ENCODE peak calls at places on chromosomes 6 and 20, in nine cellular contexts. D, M, O, S, T, P, J, E and F are unnamed samples.

GRCh38 chr6:30124391-30124790 is 11.5 kb upstream of the TRIM31 start:
- DNase-seq in J (no peak), D (no peak), O (no peak), S (no peak), T (no peak), E (no peak), P (no peak), M (no peak), F (no peak)

GRCh38 chr20:56091635-56092180 is 86.4 kb upstream of the CBLN4 start:
- DNase-seq in P (no peak), S (no peak), O (peak), D (no peak), E (no peak), J (no peak), M (no peak), T (no peak), F (no peak)

GRCh38 chr20:1567392-1568165 is 10.1 kb upstream of the SIRPD start:
- DNase-seq in D (no peak), O (peak), S (no peak), T (no peak), J (no peak), E (no peak), M (no peak), P (peak), F (no peak)

GRCh38 chr6:142518761-142519160 is 217.0 kb downstream of the ADGRG6 start:
- DNase-seq in S (no peak), D (no peak), J (no peak), E (no peak), O (no peak), M (no peak), P (no peak), T (no peak), F (no peak)

GRCh38 chr6:137427670-137428290 is 66.4 kb downstream of the OLIG3 start:
- DNase-seq in E (no peak), O (peak), M (no peak), D (no peak), P (no peak), T (no peak), J (no peak), S (no peak), F (no peak)

GRCh38 chr6:137869781-137870180 is 2.7 kb downstream of the TNFAIP3 start:
- DNase-seq in M (no peak), E (no peak), S (no peak), D (no peak), J (no peak), T (no peak), P (no peak), O (no peak), F (no peak)

GRCh38 chr20:61535536-61535935 is 283.5 kb downstream of the CDH4 start:
- DNase-seq in O (no peak), J (no peak), T (no peak), D (no peak), E (no peak), M (no peak), S (no peak), P (no peak), F (no peak)

GRCh38 chr6:148973809-148974208 is 227.0 kb downstream of the UST start:
- DNase-seq in O (peak), E (no peak), S (no peak), P (peak), T (peak), J (no peak), D (no peak), M (no peak), F (no peak)

GRCh38 chr6:85451586-85452306 is 1.9 kb downstream of the NT5E start:
- DNase-seq in T (no peak), M (no peak), P (no peak), D (no peak), E (no peak), S (no peak), J (no peak), O (no peak), F (no peak)

GRCh38 chr6:90068264-90068663 is 174.0 kb downstream of the GJA10 start:
- DNase-seq in M (peak), D (no peak), T (no peak), E (peak), S (no peak), P (peak), O (peak), J (no peak), F (no peak)

GRCh38 chr6:34981951-34982350 is 92.9 kb downstream of the ANKS1A start:
- DNase-seq in O (no peak), D (no peak), J (no peak), E (no peak), S (peak), T (no peak), P (no peak), M (peak), F (no peak)

GRCh38 chr6:17511084-17511483 is 89.0 kb upstream of the FAM8A1 start:
- DNase-seq in M (peak), P (no peak), J (no peak), D (no peak), O (no peak), S (no peak), T (no peak), E (no peak), F (no peak)

GRCh38 chr6:38603966-38604365 is 35.8 kb downstream of the BTBD9 start:
- DNase-seq in E (no peak), D (no peak), J (no peak), P (no peak), M (no peak), O (no peak), S (no peak), T (no peak), F (no peak)

GRCh38 chr6:43076928-43077809 is 1.1 kb downstream of the PTK7 start:
- DNase-seq in M (no peak), E (no peak), T (no peak), O (no peak), S (no peak), J (no peak), P (no peak), D (peak), F (no peak)

GRCh38 chr6:106927531-106928398 is 46.8 kb downstream of the CD24 start:
- DNase-seq in O (peak), T (peak), P (no peak), J (no peak), E (peak), M (peak), D (peak), S (peak), F (no peak)

GRCh38 chr20:58246346-58246745 is 17.9 kb upstream of the ANKRD60 start:
- DNase-seq in J (no peak), T (peak), D (no peak), P (no peak), S (peak), E (no peak), O (peak), M (no peak), F (no peak)

GRCh38 chr6:138487122-138487604 is 12.1 kb downstream of the NHSL1 start:
- DNase-seq in D (no peak), O (no peak), S (no peak), P (no peak), J (no peak), M (no peak), T (no peak), E (no peak), F (no peak)

GRCh38 chr20:46063652-46064054 is 26.1 kb downstream of the NCOA5 start:
- DNase-seq in T (no peak), E (no peak), O (no peak), P (no peak), S (no peak), J (no peak), D (no peak), M (no peak), F (no peak)

GRCh38 chr6:130965657-130966056 is 97.4 kb downstream of the EPB41L2 start:
- DNase-seq in S (no peak), M (no peak), T (no peak), O (no peak), D (no peak), P (no peak), J (no peak), E (no peak), F (no peak)

GRCh38 chr6:141203902-141204575 is 928.7 kb upstream of the GJE1 start:
- DNase-seq in D (no peak), T (no peak), P (no peak), J (no peak), E (no peak), S (no peak), O (no peak), M (no peak), F (no peak)

GRCh38 chr20:1336699-1337387 is 7.9 kb upstream of the SDCBP2 start:
- DNase-seq in T (no peak), S (no peak), E (peak), D (peak), J (no peak), O (no peak), M (no peak), P (no peak), F (no peak)

GRCh38 chr20:59163641-59164530 is at the start of gene ZNF831:
- DNase-seq in M (no peak), J (no peak), T (no peak), O (peak), E (no peak), S (no peak), P (no peak), D (no peak), F (no peak)

GRCh38 chr6:21340563-21340962 is 253.0 kb upstream of the SOX4 start:
- DNase-seq in T (no peak), M (no peak), P (no peak), D (no peak), E (no peak), J (no peak), O (no peak), S (no peak), F (no peak)

GRCh38 chr6:123519191-123519510 is 117.6 kb downstream of the TRDN start:
- DNase-seq in M (no peak), S (no peak), D (peak), O (no peak), T (no peak), E (peak), P (no peak), J (no peak), F (no peak)

GRCh38 chr6:108127826-108128225 is 38.0 kb upstream of the NR2E1 start:
- DNase-seq in T (peak), P (no peak), J (no peak), E (no peak), M (no peak), S (no peak), D (peak), O (no peak), F (no peak)

GRCh38 chr20:24027229-24027628 is 38.6 kb upstream of the GGTLC1 start:
- DNase-seq in E (peak), P (no peak), M (no peak), O (peak), T (no peak), S (no peak), J (no peak), D (no peak), F (no peak)

GRCh38 chr6:4997862-4998261 is 6.0 kb downstream of the RPP40 start:
- DNase-seq in T (no peak), O (no peak), S (no peak), D (no peak), J (no peak), M (no peak), E (no peak), P (no peak), F (no peak)

GRCh38 chr6:143264291-143264834 is 186.1 kb downstream of the ADAT2 start:
- DNase-seq in J (no peak), M (no peak), E (no peak), O (no peak), D (no peak), T (no peak), P (no peak), S (no peak), F (no peak)

GRCh38 chr6:128696651-128697391 is 176.4 kb upstream of the PTPRK start:
- DNase-seq in P (peak), T (peak), S (no peak), D (no peak), M (no peak), O (no peak), E (no peak), J (no peak), F (no peak)

GRCh38 chr6:79440590-79440989 is 96.6 kb downstream of the LCA5 start:
- DNase-seq in T (no peak), P (no peak), D (no peak), J (no peak), O (no peak), S (no peak), M (no peak), E (no peak), F (no peak)

GRCh38 chr20:45538209-45538798 is 978 bp downstream of the WFDC6 start:
- DNase-seq in O (no peak), S (no peak), J (no peak), T (no peak), D (no peak), M (no peak), E (no peak), P (no peak), F (no peak)

GRCh38 chr6:157187182-157188093 is 135.9 kb downstream of the TMEM242 start:
- DNase-seq in E (no peak), P (no peak), J (no peak), T (no peak), O (no peak), S (no peak), D (peak), M (no peak), F (no peak)

GRCh38 chr6:12381587-12381986 is 91.4 kb downstream of the EDN1 start:
- DNase-seq in P (no peak), T (no peak), E (no peak), S (no peak), M (no peak), D (no peak), J (no peak), O (no peak), F (no peak)

GRCh38 chr6:141724731-141725130 is 408.0 kb upstream of the GJE1 start:
- DNase-seq in O (no peak), T (no peak), M (no peak), D (no peak), E (no peak), J (no peak), P (no peak), S (no peak), F (no peak)

GRCh38 chr6:108453601-108454157 is 107.0 kb upstream of the FOXO3 start:
- DNase-seq in O (peak), J (no peak), P (no peak), S (no peak), D (no peak), M (no peak), E (no peak), T (no peak), F (no peak)

GRCh38 chr6:157656437-157657005 is 166.5 kb upstream of the SNX9 start:
- DNase-seq in P (no peak), M (no peak), E (no peak), S (no peak), T (no peak), J (no peak), D (no peak), O (no peak), F (no peak)

GRCh38 chr20:62818592-62819493 is 2.0 kb downstream of the COL9A3 start:
- DNase-seq in P (no peak), D (peak), M (no peak), J (no peak), O (no peak), E (peak), T (no peak), S (peak), F (no peak)

GRCh38 chr20:62505337-62506045 is 29.7 kb upstream of the GATA5 start:
- DNase-seq in M (no peak), E (no peak), T (no peak), O (no peak), S (no peak), P (no peak), D (no peak), J (no peak), F (no peak)

GRCh38 chr20:20073851-20074252 is 21.5 kb downstream of the CFAP61 start:
- DNase-seq in T (no peak), E (no peak), M (no peak), J (no peak), D (no peak), P (no peak), S (no peak), O (no peak), F (no peak)

GRCh38 chr20:44521484-44522481 is at the start of gene SERINC3:
- DNase-seq in O (peak), P (peak), T (peak), D (peak), M (peak), E (peak), J (peak), S (peak), F (peak)
- TF ChIP-seq POLR2A in O (peak), P (peak), T (peak), D (peak), M (peak), E (peak), J (peak), S (peak), F (peak)

GRCh38 chr6:154732824-154733609 is at the start of gene SCAF8:
- DNase-seq in M (peak), T (peak), J (peak), D (peak), S (peak), P (peak), O (peak), E (peak), F (peak)
- TF ChIP-seq POLR2A in M (peak), T (peak), J (peak), D (peak), S (peak), P (peak), O (peak), E (no peak), F (peak)

GRCh38 chr6:136067731-136068341 is 182.3 kb downstream of the MTFR2 start:
- DNase-seq in E (no peak), T (no peak), O (no peak), D (peak), J (no peak), P (peak), S (no peak), M (no peak), F (no peak)
- TF ChIP-seq POLR2A in E (no peak), T (no peak), O (no peak), D (no peak), J (no peak), P (no peak), S (no peak), M (no peak), F (no peak)

DNA sequence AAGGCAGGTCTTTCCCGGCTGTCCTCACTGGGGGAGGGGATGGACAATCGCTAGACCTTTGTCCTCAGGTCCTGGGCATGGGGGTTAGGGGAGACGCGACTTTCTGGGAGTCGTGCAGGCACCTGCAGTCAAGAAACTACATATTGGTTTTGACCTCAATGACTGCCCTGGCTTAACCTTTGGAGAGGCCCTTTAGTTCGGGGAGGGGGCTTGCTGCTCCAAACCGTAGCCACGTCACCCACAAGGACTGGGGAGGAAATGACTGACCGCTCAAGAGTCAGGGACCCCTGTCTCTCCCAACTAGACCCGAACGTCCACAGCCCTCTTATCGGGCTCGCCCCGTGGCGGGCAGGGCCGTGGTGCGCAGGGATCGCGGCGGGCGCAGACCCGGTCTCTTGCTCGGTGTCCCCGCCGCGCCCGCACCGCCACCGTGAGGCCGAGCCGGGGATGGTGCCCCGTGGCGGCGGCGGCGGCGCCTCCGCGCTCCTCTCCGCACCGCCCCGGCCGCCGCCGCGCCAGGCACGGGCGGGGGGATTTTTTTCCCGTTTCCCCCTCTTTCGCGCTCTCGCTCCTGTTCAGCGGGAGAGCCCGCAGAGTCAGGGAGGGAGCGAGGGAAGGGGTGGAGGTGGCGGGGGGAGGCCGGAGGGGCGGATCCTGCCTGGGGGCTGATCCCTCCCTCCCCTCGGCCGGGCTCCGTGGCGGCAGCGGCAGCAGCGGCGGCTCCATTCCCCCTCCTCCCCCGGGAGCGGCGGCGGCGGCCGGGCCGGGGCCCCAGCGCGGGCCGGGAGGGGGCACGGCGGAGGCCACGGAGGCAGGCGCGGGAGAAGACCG is at the start of gene BRPF3:
- DNase-seq in S (peak), P (no peak), D (peak), J (peak), T (peak), O (peak), M (peak), E (peak), F (peak)
- TF ChIP-seq POLR2A in S (peak), P (peak), D (peak), J (no peak), T (no peak), O (no peak), M (peak), E (no peak), F (no peak)

GRCh38 chr6:54310377-54311152 is 2.3 kb downstream of the TINAG start:
- DNase-seq in S (no peak), P (no peak), E (no peak), T (no peak), M (no peak), O (no peak), J (no peak), D (no peak), F (no peak)

GRCh38 chr6:54308240-54308639 is at the start of gene TINAG:
- DNase-seq in D (no peak), T (no peak), O (no peak), E (no peak), S (no peak), J (no peak), M (no peak), P (no peak), F (no peak)

GRCh38 chr6:54308677-54309315 is 555 bp downstream of the TINAG start:
- DNase-seq in P (no peak), S (no peak), E (no peak), O (no peak), M (no peak), J (no peak), T (no peak), D (no peak), F (no peak)

GRCh38 chr6:54301770-54302169 is 6.5 kb upstream of the TINAG start:
- DNase-seq in E (no peak), J (no peak), D (no peak), T (no peak), P (no peak), S (no peak), O (no peak), M (no peak), F (no peak)

DNA sequence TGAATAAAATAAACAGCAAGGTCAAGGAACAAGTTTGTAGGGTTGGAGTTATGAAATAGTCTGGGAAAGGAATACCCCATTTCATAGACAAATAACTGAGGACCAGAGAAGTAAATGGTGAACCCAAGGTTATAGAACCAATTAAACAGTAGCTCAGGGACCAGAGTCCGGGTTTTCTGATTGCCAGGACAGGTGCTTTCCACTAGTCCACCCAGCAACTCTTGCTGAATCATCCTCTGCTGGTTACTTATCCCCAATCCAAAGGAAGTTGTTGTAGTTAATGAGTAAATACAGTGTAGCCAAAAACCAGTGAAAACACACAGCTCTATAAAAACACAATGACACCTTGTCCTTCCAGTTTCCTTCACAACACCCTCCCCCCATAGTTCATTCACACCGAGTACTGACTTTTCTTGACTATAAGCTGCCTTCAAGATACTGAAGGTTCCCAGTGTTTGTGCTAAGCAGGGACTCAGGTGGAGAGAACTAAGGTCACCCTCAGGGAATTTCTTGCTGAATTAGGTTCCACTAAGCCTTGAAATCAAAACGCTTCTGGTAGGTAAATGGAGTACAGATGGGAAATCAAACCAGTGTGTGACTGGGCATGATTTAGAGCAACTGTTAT is 717 bp upstream of the TINAG start:
- DNase-seq in T (peak), D (no peak), J (no peak), P (no peak), O (no peak), E (no peak), S (no peak), M (no peak), F (no peak)
- TF ChIP-seq POLR2A in T (no peak), D (no peak), J (no peak), P (no peak), O (no peak), E (no peak), S (no peak), M (no peak), F (no peak)

GRCh38 chr20:32457476-32457986 is 99.4 kb downstream of the ASXL1 start:
- DNase-seq in D (peak), O (no peak), S (peak), E (peak), J (peak), T (peak), P (no peak), M (no peak), F (peak)
- TF ChIP-seq POLR2A in D (no peak), O (no peak), S (no peak), E (no peak), J (no peak), T (peak), P (no peak), M (no peak), F (no peak)

GRCh38 chr6:37487891-37488290 is 11.8 kb downstream of the CCDC167 start:
- DNase-seq in E (no peak), O (no peak), M (no peak), S (no peak), J (no peak), D (no peak), T (no peak), P (no peak), F (no peak)
- TF ChIP-seq POLR2A in E (no peak), O (no peak), M (no peak), S (no peak), J (no peak), D (no peak), T (no peak), P (no peak), F (no peak)

GRCh38 chr6:3905853-3906190 is 56.6 kb downstream of the FAM50B start:
- DNase-seq in D (no peak), T (no peak), O (no peak), S (no peak), E (no peak), J (no peak), M (no peak), P (no peak), F (no peak)
- TF ChIP-seq POLR2A in D (no peak), T (no peak), O (no peak), S (no peak), E (no peak), J (no peak), M (no peak), P (no peak), F (no peak)

GRCh38 chr20:50194831-50195523 is 4.3 kb downstream of the CEBPB start:
- DNase-seq in O (no peak), J (no peak), P (no peak), D (no peak), S (peak), T (no peak), E (no peak), M (no peak), F (no peak)
- TF ChIP-seq POLR2A in O (no peak), J (no peak), P (no peak), D (peak), S (no peak), T (no peak), E (no peak), M (peak), F (no peak)